ENCODE peak calls at places on chromosomes 4 and X, in six cellular contexts. O, M, H, S, Y and T are unnamed samples.

GRCh38 chrX:74259879-74260491 is 44.0 kb upstream of the ZCCHC13 start:
- ATAC-seq in Y (no peak), M (no peak), S (no peak), H (no peak), O (no peak), T (no peak)

GRCh38 chr4:93605163-93605562 is 223.4 kb upstream of the ATOH1 start:
- ATAC-seq in S (peak), Y (no peak), O (no peak), M (no peak), H (no peak), T (no peak)

GRCh38 chr4:158858410-158859189 is 89.8 kb downstream of the FNIP2 start:
- ATAC-seq in M (peak), O (no peak), S (no peak), H (no peak), Y (no peak), T (no peak)

GRCh38 chr4:165799384-165799815 is 73.6 kb upstream of the TLL1 start:
- ATAC-seq in M (peak), Y (no peak), O (no peak), S (no peak), H (no peak), T (no peak)

GRCh38 chr4:78058591-78059523 is 1.7 kb downstream of the FRAS1 start:
- ATAC-seq in H (peak), Y (peak), O (peak), S (peak), M (peak), T (peak)

GRCh38 chr4:48047896-48048295 is 31.3 kb downstream of the NIPAL1 start:
- ATAC-seq in O (no peak), M (peak), Y (peak), S (peak), H (no peak), T (no peak)

GRCh38 chr4:3445111-3445820 is 3.5 kb downstream of the HGFAC start:
- ATAC-seq in O (no peak), H (peak), M (no peak), S (no peak), Y (no peak), T (no peak)

GRCh38 chr4:151403656-151404055 is 5.3 kb upstream of the FHIP1A start:
- ATAC-seq in Y (no peak), S (no peak), O (no peak), M (no peak), H (no peak), T (no peak)

GRCh38 chrX:40734956-40735317 is 405 bp downstream of the MED14 start:
- ATAC-seq in Y (no peak), M (peak), O (no peak), H (peak), S (peak), T (no peak)

GRCh38 chr4:121113680-121114079 is 41.3 kb upstream of the NDNF start:
- ATAC-seq in Y (no peak), O (no peak), S (peak), H (no peak), M (no peak), T (no peak)

DNA sequence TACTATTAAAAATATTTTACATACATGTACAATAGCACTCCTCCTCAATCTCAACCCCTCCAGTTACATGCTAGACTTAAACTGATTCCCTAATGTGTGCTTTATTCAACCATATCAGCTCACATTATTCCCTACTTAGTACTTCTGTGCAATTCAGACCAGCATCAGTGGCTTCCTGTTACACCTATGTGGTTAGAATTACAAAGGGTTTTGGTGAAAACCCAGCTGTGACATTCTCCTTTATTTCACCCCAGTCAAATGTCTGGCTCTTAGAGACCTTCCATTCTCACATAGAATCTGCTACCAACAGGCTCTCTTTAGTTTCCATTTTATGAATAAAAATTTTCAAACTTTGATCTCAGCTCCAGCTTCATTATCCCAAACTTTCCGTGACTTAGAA is 85.2 kb upstream of the SLC7A11 start:
- ATAC-seq in O (no peak), S (no peak), M (no peak), H (no peak), Y (no peak), T (no peak)
- TF ChIP-seq EP300 in O (no peak), S (no peak), M (no peak), H (no peak), Y (no peak), T (no peak)

GRCh38 chr4:132332932-132333722 is 816.0 kb upstream of the PCDH10 start:
- ATAC-seq in H (no peak), O (no peak), S (peak), M (no peak), Y (peak), T (no peak)
- TF ChIP-seq CTCF in H (no peak), O (peak), S (peak), M (no peak), Y (no peak), T (no peak)

GRCh38 chr4:124932447-124932846 is 219.9 kb upstream of the ANKRD50 start:
- ATAC-seq in Y (no peak), O (no peak), S (no peak), M (no peak), H (no peak), T (no peak)

GRCh38 chr4:124934921-124935320 is 222.4 kb upstream of the ANKRD50 start:
- ATAC-seq in H (no peak), O (no peak), M (no peak), Y (no peak), S (no peak), T (no peak)

GRCh38 chr4:124931050-124931449 is 218.5 kb upstream of the ANKRD50 start:
- ATAC-seq in M (no peak), S (no peak), Y (no peak), O (no peak), H (no peak), T (no peak)

GRCh38 chr4:124936427-124936826 is 223.9 kb upstream of the ANKRD50 start:
- ATAC-seq in H (no peak), S (no peak), M (peak), Y (no peak), O (no peak), T (peak)

GRCh38 chr4:124933521-124933920 is 221.0 kb upstream of the ANKRD50 start:
- ATAC-seq in O (no peak), M (no peak), Y (no peak), H (no peak), S (no peak), T (no peak)
- TF ChIP-seq EP300 in O (no peak), M (no peak), Y (no peak), H (no peak), S (no peak), T (no peak)

GRCh38 chr4:172515266-172515879 is 653.2 kb upstream of the GALNT7 start:
- ATAC-seq in H (no peak), Y (no peak), S (no peak), O (no peak), M (no peak), T (no peak)
- TF ChIP-seq CTCF in H (no peak), Y (no peak), S (no peak), O (no peak), M (no peak), T (no peak)